ENCODE peak calls at places on chromosomes 12 and 14, in six cellular contexts. C, S, O, G, Z and N are unnamed samples.

GRCh38 chr14:21525571-21525970 is 575 bp downstream of the SALL2 start:
- DNase-seq in C (no peak), S (no peak), O (peak), G (no peak), Z (no peak), N (peak)

GRCh38 chr12:6067152-6067916 is 57.1 kb downstream of the VWF start:
- DNase-seq in C (peak), S (no peak), O (peak), G (peak), Z (no peak), N (peak)

GRCh38 chr12:51686727-51687126 is 95.7 kb downstream of the SCN8A start:
- DNase-seq in C (peak), S (no peak), O (no peak), G (peak), Z (no peak), N (peak)

GRCh38 chr14:87992720-87993484 is at the start of gene GALC:
- DNase-seq in C (peak), S (peak), O (peak), G (peak), Z (peak), N (peak)

GRCh38 chr12:42692749-42693148 is 103.2 kb upstream of the PRICKLE1 start:
- DNase-seq in C (no peak), S (no peak), O (no peak), G (no peak), Z (no peak), N (no peak)

GRCh38 chr12:608413-608812 is 54.8 kb downstream of the NINJ2 start:
- DNase-seq in C (no peak), S (no peak), O (peak), G (no peak), Z (no peak), N (no peak)

GRCh38 chr12:67436230-67436629 is 167.1 kb downstream of the CAND1 start:
- DNase-seq in C (no peak), S (no peak), O (no peak), G (no peak), Z (no peak), N (no peak)

GRCh38 chr14:66120402-66120801 is 365.8 kb upstream of the CCDC196 start:
- DNase-seq in C (no peak), S (no peak), O (no peak), G (no peak), Z (no peak), N (no peak)

GRCh38 chr12:9064201-9064814 is 51.4 kb downstream of the A2M start:
- DNase-seq in C (peak), S (no peak), O (peak), G (peak), Z (no peak), N (peak)

GRCh38 chr14:35306114-35306513 is 13.9 kb downstream of the PSMA6 start:
- DNase-seq in C (no peak), S (no peak), O (no peak), G (no peak), Z (no peak), N (no peak)

GRCh38 chr14:30849354-30849753 is 25.0 kb upstream of the COCH start:
- DNase-seq in C (no peak), S (no peak), O (no peak), G (no peak), Z (no peak), N (no peak)

GRCh38 chr12:86727151-86727550 is 471.0 kb upstream of the MGAT4C start:
- DNase-seq in C (peak), S (no peak), O (no peak), G (peak), Z (no peak), N (peak)

GRCh38 chr14:24710403-24711063 is 76.5 kb upstream of the GZMB start:
- DNase-seq in C (peak), S (no peak), O (peak), G (peak), Z (peak), N (peak)

GRCh38 chr14:22422238-22422637 is 166.8 kb downstream of the DAD1 start:
- DNase-seq in C (no peak), S (no peak), O (no peak), G (no peak), Z (no peak), N (no peak)

GRCh38 chr12:42458575-42458974 is 131.0 kb downstream of the PRICKLE1 start:
- DNase-seq in C (no peak), S (no peak), O (no peak), G (no peak), Z (no peak), N (no peak)

GRCh38 chr12:52650520-52651081 is 1.4 kb downstream of the KRT2 start:
- DNase-seq in C (no peak), S (no peak), O (peak), G (no peak), Z (peak), N (no peak)

GRCh38 chr12:21336656-21337055 is 1.9 kb upstream of the SLCO1A2 start:
- DNase-seq in C (no peak), S (no peak), O (no peak), G (no peak), Z (no peak), N (no peak)

GRCh38 chr12:77401062-77401461 is 335.7 kb upstream of the E2F7 start:
- DNase-seq in C (no peak), S (no peak), O (no peak), G (no peak), Z (no peak), N (no peak)

GRCh38 chr12:2754208-2754607 is 40.6 kb upstream of the FKBP4 start:
- DNase-seq in C (no peak), S (no peak), O (no peak), G (no peak), Z (no peak), N (no peak)

GRCh38 chr14:103404032-103404918 is 19.1 kb downstream of the MARK3 start:
- DNase-seq in C (peak), S (no peak), O (no peak), G (no peak), Z (no peak), N (peak)

GRCh38 chr12:122238861-122239260 is 13.0 kb upstream of the DIABLO start:
- DNase-seq in C (no peak), S (no peak), O (no peak), G (no peak), Z (no peak), N (no peak)

GRCh38 chr12:119940881-119941280 is 48.2 kb upstream of the BICDL1 start:
- DNase-seq in C (peak), S (no peak), O (no peak), G (peak), Z (peak), N (peak)

GRCh38 chr12:100295764-100296555 is 29.0 kb downstream of the SCYL2 start:
- DNase-seq in C (peak), S (no peak), O (no peak), G (peak), Z (peak), N (peak)

GRCh38 chr14:75822522-75823288 is 159.1 kb downstream of the TGFB3 start:
- DNase-seq in C (peak), S (no peak), O (no peak), G (peak), Z (peak), N (peak)

GRCh38 chr12:48890657-48891418 is 25.2 kb upstream of the RND1 start:
- DNase-seq in C (peak), S (peak), O (peak), G (peak), Z (peak), N (peak)

GRCh38 chr14:70121521-70121920 is 67.2 kb downstream of the SLC8A3 start:
- DNase-seq in C (no peak), S (no peak), O (peak), G (no peak), Z (no peak), N (no peak)

GRCh38 chr12:95277139-95277538 is 59.5 kb downstream of the VEZT start:
- DNase-seq in C (peak), S (no peak), O (no peak), G (peak), Z (peak), N (peak)

GRCh38 chr12:78600541-78600940 is 264.0 kb upstream of the SYT1 start:
- DNase-seq in C (no peak), S (no peak), O (no peak), G (no peak), Z (no peak), N (no peak)
- TF ChIP-seq CTCF in C (no peak), S (no peak), O (no peak), G (no peak), Z (no peak), N (no peak)

DNA sequence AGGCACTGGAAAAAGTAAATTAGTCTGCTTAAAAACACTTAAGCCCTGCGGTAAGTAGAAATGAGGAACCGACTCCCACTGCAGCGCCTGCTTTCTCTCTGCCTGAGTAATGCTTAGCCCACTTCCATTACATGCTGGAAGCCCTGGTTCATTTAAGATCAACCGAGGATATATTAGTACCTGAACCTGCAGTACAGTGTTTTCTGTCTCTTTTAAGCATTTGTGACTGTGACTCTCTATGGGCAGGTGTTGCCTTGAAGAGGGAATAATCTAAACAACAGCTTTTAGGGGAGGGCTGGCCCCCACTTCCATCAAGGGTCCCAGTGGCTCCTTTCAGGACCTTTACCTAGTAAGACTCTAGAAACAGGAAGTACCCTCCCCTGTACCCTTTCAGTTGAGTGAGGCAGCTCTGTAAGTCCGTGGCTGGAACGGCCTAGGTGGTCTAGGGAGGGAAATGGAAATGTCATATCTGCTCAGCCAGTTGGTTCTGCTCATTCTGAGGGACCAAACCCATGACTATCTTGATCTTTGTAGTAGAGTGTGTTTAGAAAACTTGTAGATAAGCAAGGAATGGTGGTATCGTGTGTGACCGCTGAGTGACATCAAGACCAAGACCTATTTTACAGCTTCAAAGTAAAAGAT is 56.2 kb downstream of the FNTB start:
- DNase-seq in C (no peak), S (no peak), O (no peak), G (no peak), Z (no peak), N (no peak)
- H3K4me3 ChIP-seq in C (no peak), S (no peak), O (no peak), G (no peak), Z (no peak), N (no peak)

GRCh38 chr12:7937867-7938506 is 2.0 kb upstream of the SLC2A3 start:
- DNase-seq in C (peak), S (no peak), O (no peak), G (no peak), Z (peak), N (peak)
- TF ChIP-seq CTCF in C (peak), S (no peak), O (peak), G (peak), Z (no peak), N (peak)

GRCh38 chr14:99261916-99262787 is 9.8 kb downstream of the BCL11B start:
- DNase-seq in C (no peak), S (no peak), O (no peak), G (no peak), Z (no peak), N (no peak)
- H3K4me3 ChIP-seq in C (no peak), S (no peak), O (peak), G (no peak), Z (no peak), N (no peak)

GRCh38 chr12:30822385-30823139 is 67.8 kb upstream of the CAPRIN2 start:
- DNase-seq in C (peak), S (no peak), O (peak), G (peak), Z (no peak), N (peak)

GRCh38 chr12:30825341-30825740 is 70.6 kb upstream of the CAPRIN2 start:
- DNase-seq in C (no peak), S (no peak), O (peak), G (no peak), Z (no peak), N (no peak)

GRCh38 chr12:30824311-30824710 is 69.6 kb upstream of the CAPRIN2 start:
- DNase-seq in C (no peak), S (no peak), O (peak), G (no peak), Z (no peak), N (no peak)

GRCh38 chr12:30823764-30824163 is 69.0 kb upstream of the CAPRIN2 start:
- DNase-seq in C (no peak), S (no peak), O (peak), G (no peak), Z (no peak), N (no peak)

DNA sequence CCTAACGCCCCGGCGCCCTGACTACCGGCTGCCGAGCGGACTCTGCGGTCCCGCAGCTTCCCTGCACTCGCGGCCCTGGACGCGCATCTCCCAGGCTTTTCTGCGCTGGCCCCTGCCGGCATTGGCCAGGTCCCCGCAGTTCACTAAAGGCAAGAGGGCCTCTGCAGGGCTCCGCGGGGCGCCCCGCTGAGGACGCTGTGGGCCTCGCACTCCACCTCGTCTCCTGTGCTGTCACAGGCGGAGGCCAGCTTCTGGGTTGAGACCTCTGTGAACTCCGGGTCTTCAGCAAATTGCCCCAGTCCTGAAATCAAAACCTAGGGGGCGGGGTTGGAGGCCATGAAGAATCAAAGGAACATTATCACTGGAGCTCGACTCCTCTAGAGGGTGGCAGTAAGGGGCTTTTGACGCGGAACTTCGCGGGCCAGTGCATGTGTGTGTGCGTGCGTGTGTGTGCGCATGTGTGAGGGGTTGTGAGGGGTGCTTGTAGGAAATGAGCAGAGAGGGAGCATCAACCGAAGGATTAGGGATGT is 68.5 kb upstream of the CAPRIN2 start:
- DNase-seq in C (peak), S (no peak), O (peak), G (peak), Z (no peak), N (no peak)
- TF ChIP-seq CTCF in C (peak), S (no peak), O (peak), G (peak), Z (no peak), N (no peak)

DNA sequence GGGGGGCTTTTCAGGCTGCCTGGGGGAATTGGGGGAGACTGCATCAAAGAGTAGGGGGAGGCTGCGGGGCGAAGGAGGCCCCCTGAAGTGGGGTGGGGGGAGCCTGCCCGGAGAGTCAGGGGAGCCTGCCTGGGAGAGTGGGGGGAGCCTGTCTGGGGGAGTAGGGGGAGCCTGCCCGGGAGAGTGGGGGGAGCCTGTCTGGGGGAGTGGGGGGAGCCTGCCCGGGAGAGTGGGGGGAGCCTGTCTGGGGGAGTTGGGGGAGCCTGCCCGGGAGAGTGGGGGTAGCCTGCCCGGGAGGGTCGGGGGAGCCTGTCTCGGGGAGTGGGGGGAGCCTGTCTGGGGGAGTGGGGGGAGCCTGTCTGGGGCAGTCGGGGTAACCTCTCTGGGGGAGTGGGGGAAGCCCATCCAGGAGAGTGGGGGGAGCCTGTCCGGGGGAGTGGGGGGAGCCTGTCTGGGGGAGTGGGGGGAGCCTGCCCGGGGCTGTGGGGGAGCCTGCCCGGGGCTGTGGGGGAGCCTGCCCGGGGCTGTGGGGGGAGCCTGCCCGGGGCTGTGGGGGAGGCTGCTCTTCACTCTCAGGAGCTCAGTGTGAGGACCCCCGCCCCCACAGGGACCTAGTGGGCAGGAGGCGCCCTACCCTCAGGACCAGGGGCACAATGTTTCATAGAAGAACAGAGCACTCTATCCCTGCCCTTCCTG is 6.5 kb upstream of the DEGS2 start:
- DNase-seq in C (no peak), S (no peak), O (no peak), G (no peak), Z (no peak), N (no peak)
- H3K4me3 ChIP-seq in C (peak), S (peak), O (no peak), G (no peak), Z (no peak), N (no peak)

DNA sequence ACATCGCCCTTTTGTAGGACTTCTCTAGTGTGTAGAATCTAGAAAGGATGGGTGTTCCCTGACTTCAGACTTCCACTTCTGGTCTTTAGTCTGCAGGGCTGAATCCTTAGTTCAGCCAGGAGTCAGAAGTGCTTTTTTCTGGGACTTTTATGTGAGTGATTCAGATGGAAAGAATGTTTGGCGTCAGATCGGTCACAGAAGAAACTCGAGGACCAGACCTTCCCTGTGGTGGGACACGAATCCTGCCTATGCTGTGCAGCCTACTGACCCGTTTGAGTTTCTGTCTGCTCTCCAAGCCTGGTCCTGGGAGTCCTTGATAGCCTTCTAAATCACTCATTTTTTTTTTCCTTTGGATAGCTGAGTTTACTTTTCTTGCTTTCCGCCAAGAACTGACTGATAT is 165.3 kb upstream of the SSTR1 start:
- DNase-seq in C (peak), S (no peak), O (peak), G (peak), Z (peak), N (peak)
- TF ChIP-seq CTCF in C (no peak), S (no peak), O (no peak), G (no peak), Z (no peak), N (no peak)

DNA sequence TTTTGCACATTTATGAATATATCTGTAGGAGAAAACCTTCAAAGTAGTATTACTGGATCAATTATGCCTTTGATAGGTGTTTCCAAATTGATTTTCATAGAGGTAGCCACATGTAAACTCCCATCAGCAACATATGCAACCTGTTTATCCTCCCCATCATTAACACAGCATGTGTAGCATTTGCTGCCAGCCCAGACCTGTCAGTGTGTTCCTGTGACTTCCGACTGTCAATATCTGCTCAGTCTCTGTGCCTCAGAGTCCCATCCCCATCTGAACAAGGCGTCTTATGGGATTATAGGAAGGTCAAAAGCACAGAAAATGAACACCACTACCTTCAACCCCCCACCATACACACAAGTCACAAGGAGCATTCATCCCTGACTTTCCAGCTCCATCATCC is 9.5 kb upstream of the CAPRIN2 start:
- DNase-seq in C (no peak), S (no peak), O (no peak), G (no peak), Z (no peak), N (no peak)
- H3K4me3 ChIP-seq in C (no peak), S (no peak), O (no peak), G (no peak), Z (no peak), N (no peak)

DNA sequence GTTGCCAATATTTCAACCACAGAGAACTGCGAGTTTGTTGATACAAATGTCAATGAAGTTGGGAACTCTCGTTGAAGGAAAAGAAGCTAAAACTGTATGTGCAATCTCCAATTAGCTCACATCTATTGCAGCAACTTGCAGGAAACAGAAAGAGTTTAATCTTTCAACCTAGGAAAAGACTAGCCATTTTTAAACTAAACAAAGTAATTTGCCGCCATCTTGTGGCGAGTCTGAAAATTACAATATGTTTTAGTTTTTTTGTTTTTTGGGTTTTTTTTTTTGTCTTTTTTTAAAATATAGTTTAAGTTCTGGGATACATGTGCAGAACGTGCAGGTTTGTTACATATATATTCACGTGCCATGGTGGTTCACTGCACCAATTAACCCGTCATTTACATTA is 131.2 kb upstream of the FOXG1 start:
- DNase-seq in C (peak), S (no peak), O (no peak), G (peak), Z (peak), N (peak)
- TF ChIP-seq CTCF in C (peak), S (peak), O (peak), G (peak), Z (peak), N (peak)

GRCh38 chr12:54034784-54035310 is 2.0 kb downstream of the HOXC5 start:
- DNase-seq in C (no peak), S (no peak), O (no peak), G (no peak), Z (no peak), N (no peak)

GRCh38 chr12:54037360-54038259 is 4.8 kb downstream of the HOXC5 start:
- DNase-seq in C (no peak), S (no peak), O (no peak), G (no peak), Z (no peak), N (no peak)

GRCh38 chr12:54038260-54038759 is 5.5 kb downstream of the HOXC5 start:
- DNase-seq in C (no peak), S (no peak), O (no peak), G (no peak), Z (no peak), N (no peak)

GRCh38 chr12:54035561-54036377 is 2.9 kb downstream of the HOXC5 start:
- DNase-seq in C (no peak), S (no peak), O (no peak), G (no peak), Z (no peak), N (no peak)

GRCh38 chr12:54036620-54037359 is 3.9 kb downstream of the HOXC5 start:
- DNase-seq in C (no peak), S (no peak), O (peak), G (no peak), Z (no peak), N (no peak)
- H3K4me3 ChIP-seq in C (no peak), S (no peak), O (no peak), G (no peak), Z (no peak), N (no peak)